ENCODE peak calls at places on chromosomes 13 and 19, in seven cellular contexts. U, B, M, G, D, T and W are unnamed samples.

GRCh38 chr13:27541386-27541785 is 78.9 kb downstream of the LNX2 start:
- DNase-seq in U (no peak), B (no peak), M (no peak), T (no peak), G (no peak), D (no peak), W (peak)

GRCh38 chr13:82751221-82751620 is 1131.1 kb downstream of the SLITRK1 start:
- DNase-seq in B (no peak), G (no peak), T (no peak), D (no peak), U (no peak), M (no peak), W (no peak)

GRCh38 chr13:98157609-98158008 is 14.7 kb downstream of the FARP1 start:
- DNase-seq in U (no peak), T (no peak), D (no peak), M (no peak), G (no peak), B (no peak), W (no peak)

GRCh38 chr13:110916671-110917142 is 1.8 kb upstream of the ANKRD10 start:
- DNase-seq in G (no peak), U (no peak), D (no peak), T (no peak), M (peak), B (peak), W (peak)

GRCh38 chr19:49921871-49922755 is 6.9 kb upstream of the ATF5 start:
- DNase-seq in B (peak), M (peak), G (no peak), T (no peak), D (no peak), U (no peak), W (peak)

GRCh38 chr13:107284168-107284567 is 716.2 kb upstream of the ARGLU1 start:
- DNase-seq in M (peak), T (no peak), G (no peak), D (no peak), U (no peak), B (peak), W (no peak)

GRCh38 chr13:112185466-112185865 is 118.5 kb downstream of the SOX1 start:
- DNase-seq in D (no peak), U (no peak), M (no peak), G (no peak), T (no peak), B (no peak), W (no peak)

GRCh38 chr13:26449063-26449848 is 108.2 kb upstream of the WASF3 start:
- DNase-seq in B (no peak), D (no peak), G (no peak), T (no peak), M (no peak), U (no peak), W (no peak)

GRCh38 chr13:106340249-106340648 is 195.2 kb downstream of the EFNB2 start:
- DNase-seq in B (no peak), M (peak), U (no peak), D (no peak), T (no peak), G (no peak), W (no peak)

GRCh38 chr13:48066310-48066989 is 28.5 kb downstream of the MED4 start:
- DNase-seq in D (no peak), G (no peak), U (no peak), M (peak), B (peak), T (no peak), W (no peak)

GRCh38 chr19:10544242-10544752 is 593 bp downstream of the ATG4D start:
- DNase-seq in M (no peak), D (peak), B (no peak), G (no peak), T (peak), U (no peak), W (no peak)

GRCh38 chr13:30985637-30986205 is 53.3 kb downstream of the TEX26 start:
- DNase-seq in B (peak), G (no peak), T (no peak), M (peak), U (no peak), D (no peak), W (peak)

GRCh38 chr19:35766571-35767104 is 8.7 kb downstream of the PROSER3 start:
- DNase-seq in G (no peak), B (no peak), T (no peak), M (no peak), U (no peak), D (no peak), W (no peak)

GRCh38 chr19:3338541-3339181 is 27.7 kb upstream of the NFIC start:
- DNase-seq in U (peak), M (no peak), G (no peak), T (peak), B (no peak), D (no peak), W (no peak)

DNA sequence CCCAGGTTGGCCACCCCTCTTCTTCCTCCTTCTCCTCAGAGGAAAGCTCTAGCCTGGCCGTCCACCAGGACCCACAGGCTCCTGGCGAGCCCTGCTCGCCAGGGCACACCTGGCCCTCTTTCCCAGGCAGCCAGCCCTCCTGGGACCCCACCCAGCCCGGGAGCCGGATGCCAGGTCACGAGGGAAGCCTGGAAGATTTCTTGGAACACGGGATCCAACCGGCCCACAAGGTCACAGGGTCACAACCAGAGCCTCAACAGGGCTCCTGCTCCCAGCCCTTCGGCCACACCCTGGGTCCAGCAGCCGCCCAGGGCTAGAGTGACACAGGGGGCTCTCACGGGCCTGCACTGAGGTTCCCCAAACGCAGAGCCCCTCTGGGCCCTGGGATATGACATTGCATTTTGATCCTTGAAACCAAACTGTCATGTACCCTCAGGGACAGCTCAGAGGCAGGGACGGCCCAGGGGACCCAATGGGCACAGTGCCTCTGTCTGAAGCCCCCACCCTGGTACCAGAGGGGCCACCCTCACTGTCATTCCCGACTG is 5.5 kb downstream of the MKNK2 start:
- DNase-seq in U (no peak), G (no peak), D (no peak), B (no peak), T (peak), M (no peak), W (no peak)
- TF ChIP-seq CTCF in U (no peak), G (no peak), D (no peak), B (no peak), T (no peak), M (no peak), W (no peak)

GRCh38 chr19:8017808-8018207 is 12.4 kb upstream of the ELAVL1 start:
- DNase-seq in G (no peak), U (no peak), T (no peak), M (no peak), B (no peak), D (peak), W (no peak)
- TF ChIP-seq CTCF in G (no peak), U (no peak), T (no peak), M (peak), B (peak), D (peak), W (no peak)

DNA sequence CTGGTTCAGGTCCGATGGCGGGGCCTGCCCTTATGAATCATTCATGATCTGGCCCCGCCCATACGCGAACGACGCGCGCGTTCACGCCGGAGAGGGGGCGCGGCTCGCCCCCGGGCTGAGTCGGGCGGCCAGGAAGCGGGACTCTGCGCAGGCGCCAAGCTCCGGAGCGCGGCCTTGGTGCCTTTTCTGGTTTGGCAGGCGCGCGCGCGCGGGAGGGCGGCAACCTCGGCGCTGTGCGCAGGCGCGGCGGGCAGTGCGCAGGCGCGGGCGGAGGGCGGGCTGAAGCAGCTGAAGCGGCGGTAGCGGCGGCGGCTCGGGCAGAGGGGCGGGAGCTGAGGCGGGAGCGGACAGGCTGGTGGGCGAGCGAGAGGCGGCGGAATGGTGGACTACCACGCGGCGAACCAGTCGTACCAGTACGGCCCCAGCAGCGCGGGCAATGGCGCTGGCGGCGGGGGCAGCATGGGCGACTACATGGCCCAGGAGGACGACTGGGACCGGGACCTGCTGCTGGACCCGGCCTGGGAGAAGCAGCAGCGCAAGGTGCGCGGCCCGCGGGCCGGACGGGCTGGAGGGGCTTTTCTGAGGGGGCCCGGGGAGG is at the start of gene ACTN4:
- DNase-seq in B (peak), U (peak), M (peak), T (peak), G (peak), D (peak), W (peak)
- TF ChIP-seq CTCF in B (no peak), U (no peak), M (no peak), T (no peak), G (peak), D (no peak), W (no peak)

GRCh38 chr19:37078717-37079032 is 442 bp downstream of the ZNF420 start:
- DNase-seq in B (no peak), D (no peak), T (no peak), U (no peak), G (no peak), M (no peak), W (no peak)
- TF ChIP-seq CTCF in B (no peak), D (no peak), T (no peak), U (no peak), G (no peak), M (no peak), W (no peak)

DNA sequence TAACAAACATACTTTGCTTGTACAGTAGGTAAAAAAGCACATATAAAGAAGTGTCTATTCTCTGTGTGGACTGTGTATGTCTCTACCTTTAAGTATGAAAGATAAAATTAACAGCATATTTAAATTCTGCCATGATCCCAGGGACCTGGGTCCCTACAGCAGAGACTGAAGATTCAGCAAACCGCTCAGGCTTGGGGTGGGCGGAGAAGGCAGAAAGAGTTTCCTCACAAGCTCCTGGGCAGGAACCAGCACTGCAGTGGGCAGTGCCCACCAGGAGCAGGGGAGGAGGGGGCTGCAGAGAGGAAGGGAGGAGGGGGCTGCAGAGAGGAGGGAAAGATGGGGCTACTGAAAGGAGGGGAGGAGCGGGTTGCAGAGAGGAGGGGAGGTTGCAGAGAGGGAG is 44.6 kb upstream of the GRTP1 start:
- DNase-seq in M (no peak), T (no peak), D (no peak), B (no peak), G (no peak), U (no peak), W (no peak)
- TF ChIP-seq CTCF in M (no peak), T (no peak), D (no peak), B (no peak), G (no peak), U (no peak), W (no peak)

DNA sequence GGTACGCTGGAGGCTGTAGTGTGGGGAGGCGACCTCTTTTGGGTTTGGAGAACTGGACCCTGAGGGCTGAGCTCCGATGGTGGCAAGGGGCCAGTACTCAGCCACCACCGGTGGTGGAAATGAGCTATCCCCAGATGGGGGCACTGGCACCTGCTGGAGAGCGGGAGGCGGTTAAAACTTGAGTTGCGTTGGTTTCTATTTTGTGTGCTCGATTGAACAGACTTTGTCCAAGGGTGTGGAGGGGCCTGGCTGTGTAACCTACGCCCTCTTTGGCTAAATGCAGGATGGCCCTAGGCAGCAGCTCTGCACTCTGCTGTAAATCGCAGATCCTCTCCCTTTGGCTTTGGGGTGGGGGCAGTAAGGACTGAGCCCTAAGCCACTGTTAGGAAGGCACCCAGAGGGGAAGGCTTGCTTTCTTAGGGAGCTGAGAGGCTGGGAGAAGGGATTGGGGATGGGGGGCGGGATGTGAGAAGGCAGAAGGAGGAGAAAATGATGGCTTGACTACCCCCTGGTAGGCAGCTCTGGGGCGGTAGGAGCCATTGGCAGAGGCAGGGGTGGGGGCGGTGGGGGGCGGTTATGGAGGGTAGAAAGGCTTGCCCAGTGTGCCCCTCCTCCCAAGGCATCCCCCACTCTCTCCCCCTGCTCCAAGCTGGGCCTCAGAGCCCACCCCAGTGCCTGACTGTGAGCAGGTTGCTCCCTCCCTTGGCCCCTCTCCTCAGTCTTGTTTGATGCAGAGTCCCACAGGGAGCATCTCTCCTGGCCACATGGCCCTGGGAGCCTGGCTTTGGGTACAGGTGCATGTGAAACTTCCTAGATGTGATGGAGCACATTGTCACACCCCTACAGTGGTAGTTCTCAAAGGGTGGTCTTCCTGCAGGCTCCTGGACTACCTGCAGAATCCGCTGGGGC is 5.0 kb downstream of the VSTM2B start:
- DNase-seq in M (no peak), U (peak), G (no peak), B (no peak), T (no peak), D (peak), W (no peak)
- TF ChIP-seq CTCF in M (no peak), U (no peak), G (no peak), B (no peak), T (no peak), D (peak), W (no peak)

GRCh38 chr13:21673592-21674270 is 2.9 kb downstream of the FGF9 start:
- DNase-seq in D (peak), B (peak), M (peak), U (peak), G (no peak), T (peak), W (no peak)
- TF ChIP-seq CTCF in D (no peak), B (no peak), M (peak), U (no peak), G (peak), T (no peak), W (peak)

GRCh38 chr13:79423801-79424642 is 18.0 kb upstream of the RBM26 start:
- DNase-seq in D (peak), M (peak), T (no peak), G (no peak), U (no peak), B (peak), W (no peak)
- TF ChIP-seq CTCF in D (peak), M (peak), T (peak), G (peak), U (peak), B (peak), W (peak)